ENCODE peak calls at places on chromosomes 1 and 21, in four cellular contexts. Q, U, S and L are unnamed samples.

GRCh38 chr1:76939107-76939816 is 72.0 kb downstream of the ST6GALNAC5 start:
- DNase-seq in Q (no peak), S (no peak), U (no peak), L (no peak)

GRCh38 chr1:43206721-43207228 is 34.6 kb downstream of the CFAP57 start:
- DNase-seq in S (no peak), U (peak; percentile 68), Q (no peak), L (peak; percentile 85)

GRCh38 chr1:199665371-199665770 is 362.1 kb upstream of the NR5A2 start:
- DNase-seq in Q (no peak), U (no peak), S (no peak), L (no peak)

GRCh38 chr1:64242895-64243756 is 39.7 kb downstream of the UBE2U start:
- DNase-seq in U (peak; percentile 40), Q (peak; percentile 10), S (no peak), L (peak; percentile 40)

GRCh38 chr1:88029142-88029541 is 654.9 kb upstream of the PKN2 start:
- DNase-seq in Q (no peak), S (no peak), U (no peak), L (no peak)

GRCh38 chr1:217493290-217493689 is 137.6 kb downstream of the GPATCH2 start:
- DNase-seq in S (no peak), U (no peak), Q (no peak), L (no peak)

GRCh38 chr1:198444792-198445191 is 95.7 kb downstream of the ATP6V1G3 start:
- DNase-seq in S (no peak), U (no peak), Q (no peak), L (no peak)

GRCh38 chr1:27018316-27018715 is 5.7 kb upstream of the TENT5B start:
- DNase-seq in S (no peak), U (no peak), Q (no peak), L (no peak)

GRCh38 chr1:115726161-115726560 is 42.4 kb downstream of the CASQ2 start:
- DNase-seq in U (no peak), S (no peak), Q (no peak), L (no peak)

GRCh38 chr21:27764056-27764455 is 797.2 kb upstream of the ADAMTS5 start:
- DNase-seq in U (no peak), Q (no peak), S (no peak), L (no peak)

GRCh38 chr1:53398091-53398490 is 61.1 kb upstream of the DMRTB1 start:
- DNase-seq in S (no peak), U (no peak), Q (no peak), L (no peak)

GRCh38 chr1:33367488-33368405 is 46.8 kb upstream of the A3GALT2 start:
- DNase-seq in U (peak; percentile 38), S (no peak), Q (peak; percentile 92), L (peak; percentile 80)

DNA sequence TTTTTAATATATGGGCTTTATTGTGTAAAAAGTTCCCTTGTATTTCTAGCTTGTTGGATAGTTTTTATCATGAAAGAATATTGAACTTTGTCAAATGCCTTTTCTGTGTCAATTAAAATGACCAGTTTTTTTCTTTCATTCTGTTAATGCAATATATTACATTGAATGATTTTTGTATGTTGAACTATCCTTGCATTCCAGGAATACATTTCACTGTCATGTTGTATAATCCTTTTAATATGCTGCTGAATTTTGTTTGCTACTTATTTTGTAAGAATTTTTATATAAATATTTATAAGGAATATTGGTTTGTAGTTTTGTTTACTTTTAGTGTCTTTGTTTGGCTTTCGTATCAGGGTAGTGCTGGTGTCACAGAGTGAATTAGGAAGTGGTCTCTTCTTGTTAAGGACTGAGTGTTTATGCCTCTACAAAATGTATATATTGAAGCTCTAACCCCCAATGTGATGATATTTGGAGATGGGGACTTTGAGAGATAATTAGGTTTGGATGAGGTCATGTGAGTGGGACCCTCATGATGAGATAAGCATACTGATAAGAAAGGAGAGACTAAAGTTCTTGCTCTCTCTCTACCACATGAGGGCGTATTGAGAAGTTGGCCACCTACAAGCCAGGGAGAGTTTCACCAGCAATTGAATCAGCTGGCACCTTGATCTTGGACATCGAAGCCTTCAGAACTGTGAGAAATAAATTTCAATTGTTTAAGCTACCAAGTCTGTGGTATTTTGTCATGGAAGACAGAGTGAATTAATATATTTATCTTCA is 12.0 kb upstream of the SLAMF6 start:
- DNase-seq in U (no peak), S (no peak), Q (no peak), L (no peak)
- TF ChIP-seq JUND in U (no peak), S (no peak), Q (no peak), L (no peak)

GRCh38 chr1:186536272-186536905 is 75.5 kb upstream of the PDC start:
- DNase-seq in U (no peak), S (no peak), Q (no peak), L (no peak)

GRCh38 chr1:186531561-186532165 is 70.7 kb upstream of the PDC start:
- DNase-seq in U (no peak), S (no peak), Q (no peak), L (no peak)

GRCh38 chr1:186540521-186540920 is 79.6 kb upstream of the PDC start:
- DNase-seq in Q (no peak), S (no peak), U (no peak), L (no peak)

GRCh38 chr1:186532481-186532880 is 71.6 kb upstream of the PDC start:
- DNase-seq in U (no peak), Q (no peak), S (no peak), L (no peak)

DNA sequence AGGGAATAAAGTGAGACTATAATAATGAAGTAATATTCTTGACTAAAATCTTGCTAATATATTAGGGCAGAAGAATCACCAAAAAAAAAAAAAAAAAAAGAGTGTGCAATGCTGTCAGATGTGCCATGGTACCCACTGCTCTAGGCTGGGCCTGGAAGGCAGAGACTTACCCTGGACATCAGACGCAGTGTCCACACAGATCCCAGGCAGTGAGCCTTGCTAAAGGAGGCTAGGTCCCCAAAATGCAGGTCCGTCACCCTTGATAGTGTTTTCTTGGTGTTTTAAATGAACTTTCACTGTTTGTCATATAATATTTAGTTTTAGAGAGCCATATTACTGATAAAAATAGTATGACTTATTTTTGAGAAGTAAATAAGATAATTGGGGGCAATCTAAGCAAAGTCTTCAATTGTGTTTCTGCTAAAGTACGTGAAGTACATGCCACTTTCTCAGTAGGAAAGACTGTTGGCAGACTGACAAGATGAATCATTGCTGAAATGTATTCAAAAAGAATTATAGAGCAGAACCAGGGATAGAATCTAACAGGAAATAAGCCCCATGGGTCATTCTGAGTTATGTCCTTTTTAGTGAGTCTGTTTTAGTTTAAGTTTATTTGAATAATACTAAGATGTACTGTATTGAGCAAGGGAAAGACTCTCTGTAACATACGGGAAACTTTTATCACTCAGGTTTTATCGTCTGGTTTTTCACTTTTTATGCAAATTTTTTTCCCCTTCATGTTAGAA is 74.6 kb upstream of the PDC start:
- DNase-seq in U (no peak), S (no peak), Q (no peak), L (no peak)
- TF ChIP-seq JUND in U (no peak), S (no peak), Q (no peak), L (no peak)

GRCh38 chr1:17653728-17654351 is 101.3 kb upstream of the ACTL8 start:
- DNase-seq in S (no peak), Q (peak; percentile 66), U (no peak), L (peak; percentile 29)
- TF ChIP-seq JUND in S (no peak), Q (no peak), U (no peak), L (no peak)

GRCh38 chr21:18498428-18498827 is 94.8 kb upstream of the TMPRSS15 start:
- DNase-seq in Q (no peak), S (no peak), U (no peak), L (no peak)
- TF ChIP-seq JUND in Q (no peak), S (no peak), U (no peak), L (no peak)

GRCh38 chr1:113732802-113733201 is 26.5 kb downstream of the PHTF1 start:
- DNase-seq in U (no peak), Q (no peak), S (no peak), L (no peak)
- TF ChIP-seq JUND in U (no peak), Q (no peak), S (no peak), L (no peak)

GRCh38 chr1:158005249-158005648 is 11.8 kb downstream of the KIRREL1 start:
- DNase-seq in Q (no peak), U (no peak), S (no peak), L (no peak)

GRCh38 chr1:158007949-158008386 is 14.5 kb downstream of the KIRREL1 start:
- DNase-seq in S (no peak), Q (no peak), U (no peak), L (no peak)

GRCh38 chr1:158008630-158009029 is 15.2 kb downstream of the KIRREL1 start:
- DNase-seq in U (no peak), Q (no peak), S (no peak), L (no peak)

GRCh38 chr1:158003409-158003805 is 10.0 kb downstream of the KIRREL1 start:
- DNase-seq in S (no peak), Q (no peak), U (no peak), L (no peak)

GRCh38 chr1:158007180-158007579 is 13.7 kb downstream of the KIRREL1 start:
- DNase-seq in S (no peak), Q (no peak), U (no peak), L (no peak)
- TF ChIP-seq JUND in S (no peak), Q (no peak), U (no peak), L (no peak)

GRCh38 chr1:168421399-168422004 is 122.3 kb downstream of the XCL2 start:
- DNase-seq in U (no peak), S (no peak), Q (no peak), L (no peak)

GRCh38 chr1:168416220-168416619 is 127.6 kb downstream of the XCL2 start:
- DNase-seq in Q (no peak), U (no peak), S (no peak), L (no peak)

GRCh38 chr1:168414914-168415313 is 128.9 kb downstream of the XCL2 start:
- DNase-seq in U (no peak), S (no peak), Q (no peak), L (no peak)

GRCh38 chr1:168422203-168422848 is 121.5 kb downstream of the XCL2 start:
- DNase-seq in U (no peak), S (no peak), Q (no peak), L (no peak)

DNA sequence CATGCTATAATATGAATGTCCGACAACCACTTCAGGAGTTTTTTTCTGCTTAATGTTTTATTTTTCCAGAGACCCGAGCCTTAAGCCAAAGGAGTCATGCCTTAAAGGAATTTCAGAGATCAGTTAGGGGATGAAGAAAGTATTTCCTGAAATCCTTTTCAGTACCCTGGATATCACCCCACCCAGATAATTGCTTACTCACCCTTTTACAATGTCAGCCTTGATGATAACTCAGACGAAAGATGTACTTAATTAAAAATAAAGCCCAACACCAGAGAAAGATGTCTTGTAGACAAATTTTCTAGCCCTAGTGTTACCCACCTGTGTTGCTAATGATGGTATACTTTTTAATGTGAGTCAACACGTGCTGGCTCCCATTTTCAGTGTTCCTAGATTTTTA is 124.1 kb downstream of the XCL2 start:
- DNase-seq in S (no peak), U (no peak), Q (no peak), L (no peak)
- TF ChIP-seq JUND in S (no peak), U (no peak), Q (no peak), L (no peak)

GRCh38 chr1:179754031-179754624 is 11.0 kb downstream of the FAM163A start:
- DNase-seq in S (no peak), Q (no peak), U (no peak), L (no peak)

GRCh38 chr1:179760521-179760920 is 17.4 kb downstream of the FAM163A start:
- DNase-seq in S (no peak), Q (no peak), U (no peak), L (no peak)

GRCh38 chr1:179762241-179762640 is 19.1 kb downstream of the FAM163A start:
- DNase-seq in U (no peak), S (no peak), Q (no peak), L (no peak)

GRCh38 chr1:179761296-179761695 is 18.2 kb downstream of the FAM163A start:
- DNase-seq in S (no peak), Q (no peak), U (no peak), L (no peak)

GRCh38 chr1:179757958-179758357 is 14.9 kb downstream of the FAM163A start:
- DNase-seq in Q (no peak), U (no peak), S (no peak), L (no peak)
- TF ChIP-seq JUND in Q (no peak), U (no peak), S (no peak), L (no peak)